ENCODE peak calls at places on chromosomes 4 and X, in ten cellular contexts. R, S, A, O, Z, E, D, G, U and I are unnamed samples.

GRCh38 chr4:87073570-87074470 is 139.0 kb downstream of the AFF1 start:
- DNase-seq in S (no peak), U (no peak), G (peak; percentile 69), Z (no peak), O (peak; percentile 82), E (no peak), D (no peak), A (no peak), R (peak; percentile 1), I (peak; percentile 89)

GRCh38 chr4:76001760-76002159 is 5.5 kb downstream of the CXCL9 start:
- DNase-seq in E (no peak), R (no peak), G (no peak), O (no peak), D (no peak), S (no peak), U (no peak), Z (no peak), A (no peak), I (no peak)

GRCh38 chr4:183362916-183363542 is 40.8 kb upstream of the CLDN24 start:
- DNase-seq in E (no peak), R (no peak), D (no peak), A (no peak), U (no peak), Z (no peak), S (peak; percentile 52), G (no peak), O (no peak), I (peak; percentile 24)

GRCh38 chrX:8083276-8083675 is 87.8 kb downstream of the VCX2 start:
- DNase-seq in R (no peak), S (no peak), O (no peak), A (no peak), G (no peak), D (no peak), Z (no peak), E (no peak), U (no peak), I (no peak)

GRCh38 chr4:27082786-27083185 is 222.1 kb downstream of the STIM2 start:
- DNase-seq in O (no peak), U (no peak), A (no peak), G (no peak), R (no peak), S (no peak), E (no peak), D (no peak), Z (no peak), I (no peak)

GRCh38 chrX:107000013-107000515 is at the start of gene MORC4:
- DNase-seq in D (peak; percentile 85), R (peak; percentile 2), S (peak; percentile 72), Z (peak; percentile 95), E (peak; percentile 34), G (peak; percentile 87), A (peak; percentile 88), U (peak; percentile 84), O (peak; percentile 91), I (peak; percentile 89)

GRCh38 chr4:121785479-121785878 is 15.6 kb upstream of the EXOSC9 start:
- DNase-seq in G (no peak), R (no peak), E (no peak), Z (no peak), D (no peak), O (peak; percentile 68), A (no peak), U (no peak), S (no peak), I (no peak)

GRCh38 chrX:113512700-113513395 is 672.2 kb upstream of the AMOT start:
- DNase-seq in O (no peak), S (peak; percentile 66), E (no peak), D (no peak), U (no peak), A (no peak), R (no peak), Z (no peak), G (no peak), I (no peak)

DNA sequence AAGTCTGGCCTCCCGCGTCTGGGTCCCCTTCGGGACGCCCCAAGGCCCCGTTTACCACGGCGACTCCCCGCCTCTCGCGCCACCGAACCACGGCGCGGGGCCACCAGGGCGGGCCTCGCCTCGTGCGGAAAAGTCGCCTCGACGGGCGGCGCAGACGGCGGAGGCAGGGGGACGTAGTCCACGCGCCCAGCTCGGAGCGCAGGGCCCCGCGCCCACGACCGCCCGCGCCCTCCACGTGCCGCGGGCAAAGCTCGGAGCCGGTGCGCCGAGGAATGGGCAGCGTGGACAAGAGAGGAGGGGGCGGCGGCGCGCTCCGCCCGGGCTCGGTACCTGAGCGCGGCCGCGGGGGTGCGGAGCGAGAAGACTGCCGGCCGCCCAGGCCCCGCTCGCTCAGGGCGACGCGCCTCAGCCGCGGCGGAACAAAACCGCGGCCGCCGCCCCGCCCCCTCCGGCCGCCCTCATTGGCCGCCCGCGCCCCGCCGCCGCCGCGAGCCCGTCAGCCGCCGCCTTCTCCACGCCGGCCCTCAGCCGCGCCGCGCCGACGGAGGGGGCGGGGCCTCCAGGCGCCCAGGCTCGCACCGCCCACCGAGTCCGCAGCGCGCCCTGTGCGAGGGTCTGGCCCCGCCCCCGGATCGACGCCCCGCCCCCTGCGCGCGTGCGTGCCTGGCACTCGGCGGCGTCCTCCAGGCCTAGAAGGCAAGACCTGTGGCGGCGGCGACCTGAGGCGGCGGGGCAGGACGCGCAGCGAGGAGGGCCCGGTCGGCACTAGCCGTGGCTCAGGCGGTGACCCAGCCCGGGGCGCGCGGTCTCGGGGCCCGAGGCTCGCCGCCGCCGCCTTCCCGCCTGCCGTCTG is at the start of gene FAM53A:
- DNase-seq in A (peak; percentile 95), S (peak; percentile 84), R (peak; percentile 38), O (peak; percentile 95), Z (peak; percentile 100), U (peak; percentile 97), E (peak; percentile 36), G (peak; percentile 96), D (peak; percentile 97), I (peak; percentile 99)
- TF ChIP-seq POLR2A in A (peak; percentile 51), S (peak; percentile 43), R (peak; percentile 59), O (no peak), Z (peak; percentile 52), U (no peak), E (peak; percentile 10), G (peak; percentile 60), D (no peak), I (no peak)

DNA sequence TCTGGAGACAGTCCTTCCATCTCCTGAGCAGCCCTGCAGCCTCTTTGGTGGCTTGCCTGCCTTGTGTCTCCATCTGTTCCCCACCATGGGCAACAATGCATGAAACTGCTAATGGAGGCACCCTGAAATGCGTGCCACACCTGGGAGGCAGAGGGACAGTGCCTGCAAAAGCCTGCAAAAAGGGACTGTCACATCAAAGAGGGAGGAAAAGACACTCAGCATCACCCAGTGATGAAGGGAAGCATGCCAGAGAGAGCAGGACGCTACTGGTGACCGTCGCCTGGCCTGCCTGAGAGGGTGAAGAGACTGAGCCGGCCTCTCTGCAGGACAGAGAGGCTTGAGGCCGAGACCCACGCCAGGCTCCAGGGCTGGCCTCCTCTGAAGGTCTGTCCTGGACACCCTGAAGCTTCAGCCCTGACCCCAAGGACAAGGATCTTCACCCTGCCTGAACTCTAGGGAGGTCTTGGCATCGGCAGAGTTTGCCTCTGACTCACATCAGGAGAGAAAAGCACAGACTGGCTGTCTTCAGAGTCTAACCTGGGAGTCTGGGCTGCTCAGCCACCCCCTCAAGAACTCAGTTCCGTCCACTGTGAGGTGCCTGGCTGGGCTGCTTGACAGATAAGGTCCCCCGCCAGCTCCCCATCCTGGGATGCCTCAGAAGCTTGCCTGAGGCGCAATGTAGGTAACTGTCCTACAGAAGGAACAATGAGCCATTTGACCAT is 8.1 kb downstream of the ACSL1 start:
- DNase-seq in G (no peak), Z (peak; percentile 39), U (no peak), E (no peak), O (no peak), A (no peak), D (no peak), S (no peak), R (no peak), I (peak; percentile 76)
- H3K4me1 ChIP-seq in G (peaks cover 84% of the 10 kb centered on the region), Z (peaks cover 44% of the 10 kb centered on the region), U (peaks cover 84% of the 10 kb centered on the region), E (peaks cover 47% of the 10 kb centered on the region), O (peaks cover 22% of the 10 kb centered on the region), A (peaks cover 48% of the 10 kb centered on the region), D (peaks cover 23% of the 10 kb centered on the region), S (no peaks in the 10 kb centered on the region), R (peaks cover 13% of the 10 kb centered on the region), I (peaks cover 55% of the 10 kb centered on the region)

GRCh38 chr4:140102406-140102805 is 51.6 kb downstream of the MAML3 start:
- DNase-seq in U (no peak), G (no peak), D (no peak), A (no peak), Z (no peak), E (no peak), R (no peak), S (no peak), O (no peak), I (no peak)

GRCh38 chr4:140103676-140104075 is 50.3 kb downstream of the MAML3 start:
- DNase-seq in O (no peak), D (no peak), E (no peak), A (no peak), Z (no peak), R (no peak), U (no peak), G (no peak), S (peak; percentile 72), I (no peak)

GRCh38 chr4:140106277-140106842 is 47.6 kb downstream of the MAML3 start:
- DNase-seq in E (no peak), A (no peak), R (no peak), D (no peak), S (no peak), U (no peak), Z (no peak), O (no peak), G (no peak), I (no peak)

GRCh38 chr4:140108243-140108642 is 45.7 kb downstream of the MAML3 start:
- DNase-seq in Z (no peak), E (no peak), U (no peak), S (no peak), O (no peak), G (no peak), D (no peak), A (no peak), R (no peak), I (no peak)

DNA sequence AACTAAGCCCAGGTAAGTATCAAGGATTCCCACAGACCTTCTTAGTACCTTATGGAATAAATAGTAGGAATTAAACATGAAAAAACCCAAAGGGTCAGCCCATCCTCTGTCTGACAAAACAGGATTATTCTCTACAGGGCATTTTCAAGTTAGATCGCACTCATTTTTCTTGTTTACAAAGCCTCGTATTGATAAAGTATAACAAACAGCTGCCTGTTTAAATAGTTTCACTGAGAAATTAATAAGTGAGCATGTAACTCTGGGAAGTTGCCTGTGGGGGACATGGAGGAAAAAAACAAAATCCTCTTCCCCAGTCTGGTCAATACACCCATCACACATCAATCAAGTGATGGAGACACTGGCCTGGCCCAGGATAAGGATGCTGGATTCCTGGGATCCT is 48.5 kb downstream of the MAML3 start:
- DNase-seq in E (no peak), G (no peak), S (no peak), D (no peak), O (no peak), U (no peak), A (no peak), R (no peak), Z (no peak), I (no peak)
- TF ChIP-seq POLR2A in E (no peak), G (no peak), S (no peak), D (no peak), O (no peak), U (no peak), A (no peak), R (no peak), Z (no peak), I (no peak)

GRCh38 chr4:107742791-107743190 is 22.8 kb upstream of the PAPSS1 start:
- DNase-seq in S (no peak), G (no peak), Z (no peak), R (no peak), D (no peak), O (no peak), U (no peak), A (no peak), E (no peak), I (no peak)

GRCh38 chr4:107740950-107741701 is 21.1 kb upstream of the PAPSS1 start:
- DNase-seq in S (peak; percentile 81), G (no peak), O (peak; percentile 84), A (peak; percentile 29), Z (no peak), U (no peak), E (no peak), D (no peak), R (no peak), I (no peak)

GRCh38 chr4:107737470-107737869 is 17.4 kb upstream of the PAPSS1 start:
- DNase-seq in O (no peak), U (peak; percentile 62), E (no peak), D (no peak), A (no peak), Z (no peak), G (no peak), S (no peak), R (no peak), I (no peak)

GRCh38 chr4:107742196-107742595 is 22.2 kb upstream of the PAPSS1 start:
- DNase-seq in R (no peak), G (no peak), E (no peak), Z (no peak), A (no peak), O (no peak), S (no peak), D (no peak), U (no peak), I (no peak)

GRCh38 chr4:107740381-107740780 is 20.3 kb upstream of the PAPSS1 start:
- DNase-seq in A (no peak), E (no peak), Z (no peak), R (no peak), S (peak; percentile 23), G (no peak), O (no peak), U (no peak), D (no peak), I (no peak)
- H3K4me1 ChIP-seq in A (peaks cover 13% of the 10 kb centered on the region), E (no peaks in the 10 kb centered on the region), Z (no peaks in the 10 kb centered on the region), R (no peaks in the 10 kb centered on the region), S (peaks cover 6% of the 10 kb centered on the region), G (peaks cover 15% of the 10 kb centered on the region), O (peaks cover 35% of the 10 kb centered on the region), U (peaks cover 28% of the 10 kb centered on the region), D (no peaks in the 10 kb centered on the region), I (no peaks in the 10 kb centered on the region)